ENCODE peak calls at places on chromosome 13, in four cellular contexts. One of them, this sample, is unnamed.

GRCh38 chr13:106375085-106375484 is 160.4 kb downstream of the EFNB2 start:
- ATAC-seq in activated CD4-positive, alpha-beta T cell treated with anti-CD3 and anti-CD28 coated beads for 36 hours: no peak
- ATAC-seq in pancreas: no peak
- ATAC-seq in activated naive CD8-positive, alpha-beta T cell treated with anti-CD3 and anti-CD28 coated beads, Interleukin-2, amount 50 U/mL, for 24 hours: no peak
- ATAC-seq in this sample: no peak

GRCh38 chr13:67075239-67075638 is 154.9 kb downstream of the PCDH9 start:
- ATAC-seq in pancreas: no peak
- ATAC-seq in activated CD4-positive, alpha-beta T cell treated with anti-CD3 and anti-CD28 coated beads for 36 hours: no peak
- ATAC-seq in activated naive CD8-positive, alpha-beta T cell treated with anti-CD3 and anti-CD28 coated beads, Interleukin-2, amount 50 U/mL, for 24 hours: no peak
- ATAC-seq in this sample: no peak

GRCh38 chr13:97174638-97175037 is 47.5 kb upstream of the MBNL2 start:
- ATAC-seq in activated CD4-positive, alpha-beta T cell treated with anti-CD3 and anti-CD28 coated beads for 36 hours: no peak
- ATAC-seq in pancreas: no peak
- ATAC-seq in activated naive CD8-positive, alpha-beta T cell treated with anti-CD3 and anti-CD28 coated beads, Interleukin-2, amount 50 U/mL, for 24 hours: no peak
- ATAC-seq in this sample: no peak

GRCh38 chr13:109146912-109147624 is 517.7 kb downstream of the MYO16 start:
- ATAC-seq in pancreas: no peak
- ATAC-seq in activated naive CD8-positive, alpha-beta T cell treated with anti-CD3 and anti-CD28 coated beads, Interleukin-2, amount 50 U/mL, for 24 hours: no peak
- ATAC-seq in activated CD4-positive, alpha-beta T cell treated with anti-CD3 and anti-CD28 coated beads for 36 hours: no peak
- ATAC-seq in this sample: no peak

GRCh38 chr13:100096526-100096925 is 7.6 kb downstream of the PCCA start:
- ATAC-seq in pancreas: no peak
- ATAC-seq in activated CD4-positive, alpha-beta T cell treated with anti-CD3 and anti-CD28 coated beads for 36 hours: no peak
- ATAC-seq in activated naive CD8-positive, alpha-beta T cell treated with anti-CD3 and anti-CD28 coated beads, Interleukin-2, amount 50 U/mL, for 24 hours: no peak
- ATAC-seq in this sample: no peak

GRCh38 chr13:111198979-111199378 is 83.9 kb downstream of the ARHGEF7 start:
- ATAC-seq in pancreas: no peak
- ATAC-seq in activated CD4-positive, alpha-beta T cell treated with anti-CD3 and anti-CD28 coated beads for 36 hours: no peak
- ATAC-seq in activated naive CD8-positive, alpha-beta T cell treated with anti-CD3 and anti-CD28 coated beads, Interleukin-2, amount 50 U/mL, for 24 hours: no peak
- ATAC-seq in this sample: no peak

GRCh38 chr13:44401577-44401976 is 28.0 kb downstream of the SERP2 start:
- ATAC-seq in pancreas: no peak
- ATAC-seq in activated CD4-positive, alpha-beta T cell treated with anti-CD3 and anti-CD28 coated beads for 36 hours: no peak
- ATAC-seq in activated naive CD8-positive, alpha-beta T cell treated with anti-CD3 and anti-CD28 coated beads, Interleukin-2, amount 50 U/mL, for 24 hours: no peak
- ATAC-seq in this sample: no peak

GRCh38 chr13:31199527-31199848 is 287 bp upstream of the B3GLCT start:
- ATAC-seq in activated naive CD8-positive, alpha-beta T cell treated with anti-CD3 and anti-CD28 coated beads, Interleukin-2, amount 50 U/mL, for 24 hours: peak; percentile 25
- ATAC-seq in activated CD4-positive, alpha-beta T cell treated with anti-CD3 and anti-CD28 coated beads for 36 hours: peak; percentile 25
- ATAC-seq in pancreas: no peak
- ATAC-seq in this sample: peak; percentile 30

GRCh38 chr13:40170982-40171381 is 495.5 kb downstream of the FOXO1 start:
- ATAC-seq in activated naive CD8-positive, alpha-beta T cell treated with anti-CD3 and anti-CD28 coated beads, Interleukin-2, amount 50 U/mL, for 24 hours: peak; percentile 91
- ATAC-seq in pancreas: no peak
- ATAC-seq in activated CD4-positive, alpha-beta T cell treated with anti-CD3 and anti-CD28 coated beads for 36 hours: peak; percentile 91
- ATAC-seq in this sample: peak; percentile 95

GRCh38 chr13:34926513-34926912 is 15.6 kb upstream of the NBEA start:
- ATAC-seq in pancreas: no peak
- ATAC-seq in activated CD4-positive, alpha-beta T cell treated with anti-CD3 and anti-CD28 coated beads for 36 hours: no peak
- ATAC-seq in activated naive CD8-positive, alpha-beta T cell treated with anti-CD3 and anti-CD28 coated beads, Interleukin-2, amount 50 U/mL, for 24 hours: no peak
- ATAC-seq in this sample: no peak

GRCh38 chr13:48448285-48448962 is 35.5 kb upstream of the LPAR6 start:
- ATAC-seq in activated CD4-positive, alpha-beta T cell treated with anti-CD3 and anti-CD28 coated beads for 36 hours: peak; percentile 28
- ATAC-seq in pancreas: peak; percentile 20
- ATAC-seq in activated naive CD8-positive, alpha-beta T cell treated with anti-CD3 and anti-CD28 coated beads, Interleukin-2, amount 50 U/mL, for 24 hours: no peak
- ATAC-seq in this sample: peak; percentile 16

GRCh38 chr13:41587490-41587889 is 130.1 kb downstream of the RGCC start:
- ATAC-seq in activated naive CD8-positive, alpha-beta T cell treated with anti-CD3 and anti-CD28 coated beads, Interleukin-2, amount 50 U/mL, for 24 hours: peak; percentile 52
- ATAC-seq in pancreas: no peak
- ATAC-seq in activated CD4-positive, alpha-beta T cell treated with anti-CD3 and anti-CD28 coated beads for 36 hours: peak; percentile 43
- ATAC-seq in this sample: no peak

GRCh38 chr13:20232556-20233277 is 598 bp upstream of the GJB6 start:
- ATAC-seq in activated CD4-positive, alpha-beta T cell treated with anti-CD3 and anti-CD28 coated beads for 36 hours: no peak
- ATAC-seq in activated naive CD8-positive, alpha-beta T cell treated with anti-CD3 and anti-CD28 coated beads, Interleukin-2, amount 50 U/mL, for 24 hours: peak; percentile 10
- ATAC-seq in pancreas: no peak
- ATAC-seq in this sample: peak; percentile 24

GRCh38 chr13:113483504-113484287 is 6.8 kb downstream of the DCUN1D2 start:
- ATAC-seq in activated CD4-positive, alpha-beta T cell treated with anti-CD3 and anti-CD28 coated beads for 36 hours: no peak
- ATAC-seq in activated naive CD8-positive, alpha-beta T cell treated with anti-CD3 and anti-CD28 coated beads, Interleukin-2, amount 50 U/mL, for 24 hours: no peak
- ATAC-seq in pancreas: no peak
- ATAC-seq in this sample: no peak

GRCh38 chr13:101003566-101003965 is 329.0 kb upstream of the TMTC4 start:
- ATAC-seq in activated CD4-positive, alpha-beta T cell treated with anti-CD3 and anti-CD28 coated beads for 36 hours: no peak
- ATAC-seq in activated naive CD8-positive, alpha-beta T cell treated with anti-CD3 and anti-CD28 coated beads, Interleukin-2, amount 50 U/mL, for 24 hours: no peak
- ATAC-seq in pancreas: no peak
- ATAC-seq in this sample: no peak

GRCh38 chr13:49551245-49551644 is 34.1 kb downstream of the RCBTB1 start:
- ATAC-seq in activated naive CD8-positive, alpha-beta T cell treated with anti-CD3 and anti-CD28 coated beads, Interleukin-2, amount 50 U/mL, for 24 hours: no peak
- ATAC-seq in pancreas: peak; percentile 54
- ATAC-seq in activated CD4-positive, alpha-beta T cell treated with anti-CD3 and anti-CD28 coated beads for 36 hours: no peak
- ATAC-seq in this sample: no peak

GRCh38 chr13:80444240-80445015 is 103.5 kb upstream of the SPRY2 start:
- ATAC-seq in activated naive CD8-positive, alpha-beta T cell treated with anti-CD3 and anti-CD28 coated beads, Interleukin-2, amount 50 U/mL, for 24 hours: peak; percentile 40
- ATAC-seq in pancreas: peak; percentile 51
- ATAC-seq in activated CD4-positive, alpha-beta T cell treated with anti-CD3 and anti-CD28 coated beads for 36 hours: peak; percentile 42
- ATAC-seq in this sample: no peak

GRCh38 chr13:113838711-113839201 is 25.1 kb downstream of the GAS6 start:
- ATAC-seq in activated naive CD8-positive, alpha-beta T cell treated with anti-CD3 and anti-CD28 coated beads, Interleukin-2, amount 50 U/mL, for 24 hours: no peak
- ATAC-seq in activated CD4-positive, alpha-beta T cell treated with anti-CD3 and anti-CD28 coated beads for 36 hours: no peak
- ATAC-seq in pancreas: no peak
- ATAC-seq in this sample: no peak

This sample was measured in activated T-helper 17 cell treated with anti-CD3 and anti-CD28 coated beads, Interleukin-2, amount 50 U/mL, for 72 hours.